ENCODE peak calls at places on chromosomes 11 and 22, in nine cellular contexts. V, G, U, K, X, Y, L, I and H are unnamed samples.
A peak's percentile ranks its signal among the peaks of the same experiment; 100 is the strongest.

GRCh38 chr11:57131080-57131790 is 50.5 kb upstream of the LRRC55 start:
- DNase-seq in V (no peak), G (peak; percentile 2), U (no peak), K (no peak), X (peak; percentile 55), Y (no peak), L (no peak), I (peak; percentile 23), H (no peak)

GRCh38 chr11:102237096-102237735 is 80.1 kb upstream of the BIRC3 start:
- DNase-seq in V (no peak), G (no peak), U (no peak), K (no peak), X (no peak), Y (no peak), L (no peak), I (no peak), H (no peak)

GRCh38 chr22:36365020-36365411 is 22.8 kb downstream of the MYH9 start:
- DNase-seq in V (no peak), G (no peak), U (no peak), K (no peak), X (no peak), Y (peak; percentile 90), L (peak; percentile 74), I (peak; percentile 62), H (peak; percentile 84)

GRCh38 chr22:32466496-32466895 is 2.2 kb upstream of the BPIFC start:
- DNase-seq in V (no peak), G (no peak), U (no peak), K (no peak), X (no peak), Y (no peak), L (no peak), I (no peak), H (no peak)

GRCh38 chr22:19639610-19640135 is 74.6 kb upstream of the SEPTIN5 start:
- DNase-seq in V (no peak), G (no peak), U (no peak), K (no peak), X (no peak), Y (no peak), L (no peak), I (peak; percentile 8), H (no peak)

GRCh38 chr11:66080055-66080817 is 10.2 kb downstream of the PACS1 start:
- DNase-seq in V (no peak), G (no peak), U (no peak), K (no peak), X (no peak), Y (peak; percentile 74), L (peak; percentile 70), I (no peak), H (peak; percentile 57)

GRCh38 chr22:29702931-29703594 is 16.7 kb upstream of the CABP7 start:
- DNase-seq in V (peak; percentile 80), G (no peak), U (peak; percentile 40), K (no peak), X (peak; percentile 88), Y (no peak), L (no peak), I (peak; percentile 71), H (no peak)

GRCh38 chr11:18671246-18671645 is 27.3 kb upstream of the TMEM86A start:
- DNase-seq in V (no peak), G (no peak), U (no peak), K (no peak), X (no peak), Y (peak; percentile 34), L (no peak), I (no peak), H (no peak)

GRCh38 chr11:18706330-18707243 is 8.0 kb downstream of the TMEM86A start:
- DNase-seq in V (no peak), G (peak; percentile 57), U (peak; percentile 69), K (peak; percentile 63), X (peak; percentile 77), Y (peak; percentile 47), L (peak; percentile 38), I (peak; percentile 75), H (peak; percentile 50)

GRCh38 chr22:39665229-39665628 is 94.7 kb downstream of the CACNA1I start:
- DNase-seq in V (no peak), G (no peak), U (no peak), K (no peak), X (no peak), Y (no peak), L (no peak), I (no peak), H (no peak)

GRCh38 chr11:72724851-72725730 is 27.1 kb downstream of the ARAP1 start:
- DNase-seq in V (peak; percentile 86), G (peak; percentile 94), U (peak; percentile 66), K (peak; percentile 77), X (peak; percentile 94), Y (peak; percentile 80), L (peak; percentile 69), I (peak; percentile 86), H (peak; percentile 77)

GRCh38 chr22:44685384-44686056 is 16.5 kb upstream of the PRR5 start:
- DNase-seq in V (no peak), G (no peak), U (peak; percentile 2), K (no peak), X (peak; percentile 59), Y (peak; percentile 83), L (peak; percentile 64), I (no peak), H (peak; percentile 69)

GRCh38 chr11:71333473-71333872 is 81.1 kb upstream of the SHANK2 start:
- DNase-seq in V (no peak), G (no peak), U (no peak), K (no peak), X (no peak), Y (no peak), L (no peak), I (no peak), H (no peak)

GRCh38 chr11:34654491-34655334 is 33.8 kb downstream of the EHF start:
- DNase-seq in V (no peak), G (no peak), U (peak; percentile 55), K (no peak), X (peak; percentile 72), Y (no peak), L (no peak), I (peak; percentile 67), H (no peak)

GRCh38 chr11:40125054-40125453 is 1334.4 kb downstream of the LRRC4C start:
- DNase-seq in V (no peak), G (no peak), U (no peak), K (no peak), X (no peak), Y (no peak), L (no peak), I (no peak), H (no peak)

GRCh38 chr11:122791411-122791810 is 46.9 kb upstream of the CRTAM start:
- DNase-seq in V (no peak), G (no peak), U (no peak), K (no peak), X (no peak), Y (no peak), L (no peak), I (no peak), H (no peak)

GRCh38 chr22:44991218-44991617 is 18.6 kb downstream of the PHF21B start:
- DNase-seq in V (no peak), G (no peak), U (no peak), K (no peak), X (no peak), Y (no peak), L (no peak), I (no peak), H (no peak)

GRCh38 chr11:121389651-121390050 is 62.5 kb upstream of the SORL1 start:
- DNase-seq in V (peak; percentile 82), G (peak; percentile 100), U (peak; percentile 48), K (peak; percentile 93), X (peak; percentile 17), Y (no peak), L (no peak), I (peak; percentile 56), H (no peak)

GRCh38 chr11:66186470-66186869 is 82.0 kb upstream of the RAB1B start:
- DNase-seq in V (no peak), G (no peak), U (no peak), K (no peak), X (peak; percentile 85), Y (no peak), L (no peak), I (no peak), H (no peak)

GRCh38 chr11:103279821-103280220 is 170.6 kb downstream of the DYNC2H1 start:
- DNase-seq in V (no peak), G (no peak), U (no peak), K (no peak), X (no peak), Y (no peak), L (no peak), I (no peak), H (no peak)

GRCh38 chr11:43567396-43567975 is 113.1 kb upstream of the HSD17B12 start:
- DNase-seq in V (peak; percentile 51), G (peak; percentile 80), U (peak; percentile 58), K (peak; percentile 23), X (peak; percentile 78), Y (no peak), L (no peak), I (no peak), H (no peak)